ENCODE peak calls at places on chromosomes 1 and 21, in five cellular contexts. Z, W, F, G and A are unnamed samples.

GRCh38 chr1:2914702-2915101 is 106.6 kb upstream of the ACTRT2 start:
- DNase-seq in Z (no peak), W (no peak), F (no peak), G (no peak), A (no peak)

GRCh38 chr1:221439734-221440436 is 302.0 kb downstream of the DUSP10 start:
- DNase-seq in Z (no peak), W (no peak), F (no peak), G (no peak), A (no peak)

GRCh38 chr1:12581179-12581578 is 36.8 kb downstream of the DHRS3 start:
- DNase-seq in Z (no peak), W (no peak), F (no peak), G (no peak), A (no peak)

GRCh38 chr1:90704817-90705216 is 12.3 kb downstream of the BARHL2 start:
- DNase-seq in Z (no peak), W (no peak), F (no peak), G (no peak), A (no peak)

GRCh38 chr1:5239911-5240310 is 585.5 kb downstream of the AJAP1 start:
- DNase-seq in Z (no peak), W (no peak), F (no peak), G (no peak), A (no peak)

GRCh38 chr1:230970432-230970831 is 8.2 kb downstream of the TTC13 start:
- DNase-seq in Z (no peak), W (no peak), F (no peak), G (no peak), A (no peak)

GRCh38 chr1:155219592-155220031 is 11.1 kb downstream of the MTX1 start:
- DNase-seq in Z (no peak), W (no peak), F (no peak), G (no peak), A (no peak)

GRCh38 chr1:225519166-225519863 is 91.5 kb upstream of the LBR start:
- DNase-seq in Z (no peak), W (no peak), F (peak; percentile 31), G (no peak), A (no peak)

GRCh38 chr1:198880397-198880796 is 241.6 kb downstream of the PTPRC start:
- DNase-seq in Z (no peak), W (no peak), F (no peak), G (no peak), A (no peak)

GRCh38 chr1:111665527-111665926 is 45.9 kb downstream of the RAP1A start:
- DNase-seq in Z (no peak), W (no peak), F (no peak), G (no peak), A (no peak)

GRCh38 chr1:181208967-181209366 is 120.5 kb downstream of the IER5 start:
- DNase-seq in Z (no peak), W (no peak), F (no peak), G (no peak), A (no peak)

GRCh38 chr1:97999320-97999719 is 78.5 kb upstream of the DPYD start:
- DNase-seq in Z (no peak), W (no peak), F (no peak), G (no peak), A (no peak)

GRCh38 chr1:222620566-222620965 is 2.7 kb downstream of the MIA3 start:
- DNase-seq in Z (no peak), W (no peak), F (no peak), G (no peak), A (no peak)

GRCh38 chr1:28921286-28921869 is 7.0 kb downstream of the EPB41 start:
- DNase-seq in Z (no peak), W (no peak), F (no peak), G (no peak), A (no peak)

GRCh38 chr1:43058545-43059360 is 100.1 kb upstream of the SLC2A1 start:
- DNase-seq in Z (no peak), W (no peak), F (no peak), G (no peak), A (no peak)

GRCh38 chr1:38037481-38037939 is 9.1 kb downstream of the POU3F1 start:
- DNase-seq in Z (no peak), W (no peak), F (no peak), G (peak; percentile 49), A (no peak)

GRCh38 chr1:7402548-7402850 is 368.6 kb upstream of the VAMP3 start:
- DNase-seq in Z (no peak), W (no peak), F (no peak), G (no peak), A (no peak)

GRCh38 chr1:24666794-24667193 is 23.7 kb downstream of the SRRM1 start:
- DNase-seq in Z (no peak), W (no peak), F (no peak), G (no peak), A (no peak)

DNA sequence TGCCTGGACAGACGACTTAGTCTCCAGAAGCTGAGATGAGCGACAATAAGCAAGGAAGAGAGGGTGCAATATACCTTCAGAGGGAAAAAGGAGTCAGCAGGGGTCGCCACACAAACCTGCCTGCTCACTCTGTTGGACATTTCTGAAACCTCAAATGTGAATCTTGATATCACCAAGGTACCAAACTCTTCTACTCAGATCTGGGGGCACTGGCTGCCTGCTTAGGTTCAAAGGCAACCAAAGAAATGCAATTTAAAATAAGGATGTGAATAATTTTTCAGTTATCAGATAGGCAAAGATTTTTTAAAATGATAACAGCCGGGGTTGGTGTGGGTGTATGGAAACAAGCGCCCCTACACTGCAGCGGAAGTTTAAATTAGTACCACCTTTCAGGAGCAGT is 164.2 kb downstream of the HIVEP3 start:
- DNase-seq in Z (no peak), W (no peak), F (no peak), G (no peak), A (no peak)
- H3K4me1 ChIP-seq in Z (peaks cover 36% of the 10 kb centered on the region), W (peaks cover 39% of the 10 kb centered on the region), F (peaks cover 10% of the 10 kb centered on the region), G (peaks cover 8% of the 10 kb centered on the region), A (no peaks in the 10 kb centered on the region)

GRCh38 chr21:15059397-15059796 is 5.4 kb downstream of the NRIP1 start:
- DNase-seq in Z (no peak), W (no peak), F (no peak), G (no peak), A (no peak)
- H3K4me1 ChIP-seq in Z (peaks cover 68% of the 10 kb centered on the region), W (peaks cover 30% of the 10 kb centered on the region), F (peaks cover 100% of the 10 kb centered on the region), G (peaks cover 57% of the 10 kb centered on the region), A (peaks cover 43% of the 10 kb centered on the region)

GRCh38 chr1:248136811-248137210 is 8.1 kb upstream of the OR2M5 start:
- DNase-seq in Z (no peak), W (no peak), F (no peak), G (no peak), A (no peak)
- H3K4me1 ChIP-seq in Z (no peaks in the 10 kb centered on the region), W (no peaks in the 10 kb centered on the region), F (no peaks in the 10 kb centered on the region), G (no peaks in the 10 kb centered on the region), A (no peaks in the 10 kb centered on the region)

GRCh38 chr1:205436776-205437485 is 15.1 kb upstream of the LEMD1 start:
- DNase-seq in Z (no peak), W (no peak), F (no peak), G (no peak), A (no peak)

GRCh38 chr1:205437570-205437969 is 15.7 kb upstream of the LEMD1 start:
- DNase-seq in Z (no peak), W (no peak), F (no peak), G (no peak), A (peak; percentile 7)

GRCh38 chr1:205440121-205440475 is 15.7 kb downstream of the BLACAT1 start:
- DNase-seq in Z (no peak), W (no peak), F (no peak), G (no peak), A (no peak)

GRCh38 chr1:205440476-205441317 is 15.1 kb downstream of the BLACAT1 start:
- DNase-seq in Z (peak; percentile 78), W (peak; percentile 59), F (peak; percentile 29), G (peak; percentile 81), A (peak; percentile 59)

DNA sequence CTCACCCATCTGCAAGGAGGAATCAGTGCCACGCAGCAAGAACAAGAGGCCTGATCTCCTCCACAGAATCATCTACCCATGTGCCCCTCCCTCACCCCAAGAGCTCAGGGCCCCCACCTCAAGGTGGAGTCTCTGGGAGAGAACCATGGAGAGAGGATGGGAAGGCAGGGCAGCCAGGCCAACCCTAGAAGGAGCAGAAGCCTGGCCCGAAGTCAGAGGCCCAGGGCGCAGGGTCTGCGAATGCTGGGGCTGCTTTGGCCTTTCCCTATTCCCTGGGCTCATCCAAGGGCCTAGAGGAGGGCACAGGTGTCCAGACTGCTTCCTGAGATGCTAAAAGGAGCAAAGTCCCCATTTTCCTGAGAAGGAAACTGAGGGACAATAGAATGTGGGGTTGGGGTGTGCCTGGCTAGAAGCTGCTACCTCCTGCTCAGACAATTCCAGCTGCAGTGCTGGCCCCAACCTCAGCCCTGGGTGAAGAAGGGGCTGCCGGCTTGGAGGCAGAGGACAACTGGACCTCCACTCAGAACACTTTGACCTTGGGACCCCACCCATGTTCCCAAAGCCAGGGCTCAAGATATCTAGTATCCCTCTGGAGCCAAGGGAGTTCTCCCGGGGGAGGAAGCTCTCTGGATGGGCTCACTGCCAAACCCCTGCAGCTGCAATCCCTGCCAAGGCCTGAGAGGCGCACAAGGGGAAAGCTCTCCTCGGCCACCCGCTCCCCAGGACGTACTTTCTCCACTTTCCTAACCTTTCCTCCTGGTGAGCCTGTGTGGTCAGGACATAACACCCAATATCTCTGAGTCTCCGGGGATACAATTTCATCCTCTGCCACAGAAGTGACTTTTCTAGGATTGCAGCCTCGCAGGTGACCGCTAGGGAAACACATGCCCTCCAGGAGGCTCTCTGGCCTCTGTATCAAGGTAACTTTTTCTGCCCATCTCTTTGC is 16.6 kb upstream of the LEMD1 start:
- DNase-seq in Z (peak; percentile 84), W (no peak), F (peak; percentile 86), G (peak; percentile 88), A (peak; percentile 82)
- H3K4me1 ChIP-seq in Z (peaks cover 49% of the 10 kb centered on the region), W (peaks cover 34% of the 10 kb centered on the region), F (peaks cover 55% of the 10 kb centered on the region), G (peaks cover 33% of the 10 kb centered on the region), A (peaks cover 8% of the 10 kb centered on the region)